ENCODE peak calls at places on chromosomes 11 and 22, in eight cellular contexts. One of them, this sample, is unnamed.

GRCh38 chr22:31206896-31207687 is 5.0 kb upstream of the LIMK2 start:
- DNase-seq in nucleus accumbens: peak; percentile 11
- DNase-seq in T-helper 2 cell: no peak
- DNase-seq in epithelial cell of prostate: peak; percentile 77
- DNase-seq in NCI-H1694: no peak
- DNase-seq in activated CD4-positive, alpha-beta T cell treated with anti-CD3 and anti-CD28 coated beads, Interleukin-2, amount 50 U/mL, for 24 hours: no peak
- DNase-seq in AG04450: no peak
- DNase-seq in MV-4-11: no peak
- DNase-seq in this sample: peak; percentile 54

GRCh38 chr11:1548221-1549070 is 23.6 kb downstream of the DUSP8 start:
- DNase-seq in nucleus accumbens: peak; percentile 49
- DNase-seq in T-helper 2 cell: no peak
- DNase-seq in epithelial cell of prostate: no peak
- DNase-seq in NCI-H1694: no peak
- DNase-seq in activated CD4-positive, alpha-beta T cell treated with anti-CD3 and anti-CD28 coated beads, Interleukin-2, amount 50 U/mL, for 24 hours: no peak
- DNase-seq in AG04450: no peak
- DNase-seq in MV-4-11: peak; percentile 67
- DNase-seq in this sample: no peak

GRCh38 chr11:101487775-101488174 is 96.0 kb downstream of the TRPC6 start:
- DNase-seq in nucleus accumbens: no peak
- DNase-seq in T-helper 2 cell: no peak
- DNase-seq in epithelial cell of prostate: no peak
- DNase-seq in NCI-H1694: no peak
- DNase-seq in activated CD4-positive, alpha-beta T cell treated with anti-CD3 and anti-CD28 coated beads, Interleukin-2, amount 50 U/mL, for 24 hours: no peak
- DNase-seq in AG04450: peak; percentile 27
- DNase-seq in MV-4-11: no peak
- DNase-seq in this sample: no peak

GRCh38 chr11:115159122-115159665 is 345.0 kb downstream of the CADM1 start:
- DNase-seq in nucleus accumbens: no peak
- DNase-seq in T-helper 2 cell: no peak
- DNase-seq in epithelial cell of prostate: no peak
- DNase-seq in NCI-H1694: peak; percentile 9
- DNase-seq in activated CD4-positive, alpha-beta T cell treated with anti-CD3 and anti-CD28 coated beads, Interleukin-2, amount 50 U/mL, for 24 hours: no peak
- DNase-seq in AG04450: no peak
- DNase-seq in MV-4-11: no peak
- DNase-seq in this sample: no peak

GRCh38 chr11:62128835-62129234 is 5.0 kb downstream of the INCENP start:
- DNase-seq in nucleus accumbens: no peak
- DNase-seq in T-helper 2 cell: no peak
- DNase-seq in epithelial cell of prostate: no peak
- DNase-seq in NCI-H1694: no peak
- DNase-seq in activated CD4-positive, alpha-beta T cell treated with anti-CD3 and anti-CD28 coated beads, Interleukin-2, amount 50 U/mL, for 24 hours: no peak
- DNase-seq in AG04450: no peak
- DNase-seq in MV-4-11: no peak
- DNase-seq in this sample: no peak

GRCh38 chr11:8566613-8567210 is 27.3 kb downstream of the STK33 start:
- DNase-seq in nucleus accumbens: no peak
- DNase-seq in T-helper 2 cell: no peak
- DNase-seq in epithelial cell of prostate: no peak
- DNase-seq in NCI-H1694: peak; percentile 84
- DNase-seq in activated CD4-positive, alpha-beta T cell treated with anti-CD3 and anti-CD28 coated beads, Interleukin-2, amount 50 U/mL, for 24 hours: peak; percentile 0
- DNase-seq in AG04450: no peak
- DNase-seq in MV-4-11: peak; percentile 36
- DNase-seq in this sample: peak; percentile 26

GRCh38 chr11:109785714-109786113 is 307.5 kb upstream of the ZC3H12C start:
- DNase-seq in nucleus accumbens: no peak
- DNase-seq in T-helper 2 cell: no peak
- DNase-seq in epithelial cell of prostate: peak; percentile 2
- DNase-seq in NCI-H1694: no peak
- DNase-seq in activated CD4-positive, alpha-beta T cell treated with anti-CD3 and anti-CD28 coated beads, Interleukin-2, amount 50 U/mL, for 24 hours: no peak
- DNase-seq in AG04450: no peak
- DNase-seq in MV-4-11: peak; percentile 40
- DNase-seq in this sample: no peak

GRCh38 chr22:41417622-41418390 is 28.8 kb downstream of the TOB2 start:
- DNase-seq in nucleus accumbens: peak; percentile 96
- DNase-seq in T-helper 2 cell: no peak
- DNase-seq in epithelial cell of prostate: no peak
- DNase-seq in NCI-H1694: no peak
- DNase-seq in activated CD4-positive, alpha-beta T cell treated with anti-CD3 and anti-CD28 coated beads, Interleukin-2, amount 50 U/mL, for 24 hours: no peak
- DNase-seq in AG04450: no peak
- DNase-seq in MV-4-11: no peak
- DNase-seq in this sample: no peak

GRCh38 chr22:36419177-36419911 is 31.6 kb upstream of the MYH9 start:
- DNase-seq in nucleus accumbens: no peak
- DNase-seq in T-helper 2 cell: no peak
- DNase-seq in epithelial cell of prostate: no peak
- DNase-seq in NCI-H1694: no peak
- DNase-seq in activated CD4-positive, alpha-beta T cell treated with anti-CD3 and anti-CD28 coated beads, Interleukin-2, amount 50 U/mL, for 24 hours: no peak
- DNase-seq in AG04450: peak; percentile 91
- DNase-seq in MV-4-11: peak; percentile 67
- DNase-seq in this sample: no peak

GRCh38 chr11:636511-637332 is at the start of gene DRD4:
- DNase-seq in nucleus accumbens: no peak
- DNase-seq in T-helper 2 cell: peak; percentile 5
- DNase-seq in epithelial cell of prostate: no peak
- DNase-seq in NCI-H1694: no peak
- DNase-seq in activated CD4-positive, alpha-beta T cell treated with anti-CD3 and anti-CD28 coated beads, Interleukin-2, amount 50 U/mL, for 24 hours: no peak
- DNase-seq in AG04450: no peak
- DNase-seq in MV-4-11: no peak
- DNase-seq in this sample: no peak

GRCh38 chr11:16924826-16925494 is 89.3 kb downstream of the PLEKHA7 start:
- DNase-seq in nucleus accumbens: peak; percentile 23
- DNase-seq in T-helper 2 cell: no peak
- DNase-seq in epithelial cell of prostate: peak; percentile 49
- DNase-seq in NCI-H1694: no peak
- DNase-seq in activated CD4-positive, alpha-beta T cell treated with anti-CD3 and anti-CD28 coated beads, Interleukin-2, amount 50 U/mL, for 24 hours: no peak
- DNase-seq in AG04450: no peak
- DNase-seq in MV-4-11: no peak
- DNase-seq in this sample: peak; percentile 63

GRCh38 chr11:13984616-13985474 is 22.3 kb downstream of the SPON1 start:
- DNase-seq in nucleus accumbens: no peak
- DNase-seq in T-helper 2 cell: no peak
- DNase-seq in epithelial cell of prostate: no peak
- DNase-seq in NCI-H1694: no peak
- DNase-seq in activated CD4-positive, alpha-beta T cell treated with anti-CD3 and anti-CD28 coated beads, Interleukin-2, amount 50 U/mL, for 24 hours: no peak
- DNase-seq in AG04450: peak; percentile 81
- DNase-seq in MV-4-11: no peak
- DNase-seq in this sample: no peak

GRCh38 chr11:57491371-57492061 is 24.0 kb downstream of the SLC43A1 start:
- DNase-seq in nucleus accumbens: no peak
- DNase-seq in T-helper 2 cell: no peak
- DNase-seq in epithelial cell of prostate: no peak
- DNase-seq in NCI-H1694: no peak
- DNase-seq in activated CD4-positive, alpha-beta T cell treated with anti-CD3 and anti-CD28 coated beads, Interleukin-2, amount 50 U/mL, for 24 hours: no peak
- DNase-seq in AG04450: no peak
- DNase-seq in MV-4-11: peak; percentile 47
- DNase-seq in this sample: no peak

GRCh38 chr11:62439785-62440602 is 21.2 kb downstream of the SCGB1A1 start:
- DNase-seq in nucleus accumbens: no peak
- DNase-seq in T-helper 2 cell: no peak
- DNase-seq in epithelial cell of prostate: no peak
- DNase-seq in NCI-H1694: no peak
- DNase-seq in activated CD4-positive, alpha-beta T cell treated with anti-CD3 and anti-CD28 coated beads, Interleukin-2, amount 50 U/mL, for 24 hours: no peak
- DNase-seq in AG04450: no peak
- DNase-seq in MV-4-11: peak; percentile 45
- DNase-seq in this sample: no peak

GRCh38 chr11:33376331-33377099 is 119.3 kb downstream of the HIPK3 start:
- DNase-seq in nucleus accumbens: no peak
- DNase-seq in T-helper 2 cell: no peak
- DNase-seq in epithelial cell of prostate: no peak
- DNase-seq in NCI-H1694: no peak
- DNase-seq in activated CD4-positive, alpha-beta T cell treated with anti-CD3 and anti-CD28 coated beads, Interleukin-2, amount 50 U/mL, for 24 hours: no peak
- DNase-seq in AG04450: no peak
- DNase-seq in MV-4-11: no peak
- DNase-seq in this sample: no peak

GRCh38 chr11:118027694-118028093 is 41.5 kb downstream of the IL10RA start:
- DNase-seq in nucleus accumbens: no peak
- DNase-seq in T-helper 2 cell: no peak
- DNase-seq in epithelial cell of prostate: no peak
- DNase-seq in NCI-H1694: no peak
- DNase-seq in activated CD4-positive, alpha-beta T cell treated with anti-CD3 and anti-CD28 coated beads, Interleukin-2, amount 50 U/mL, for 24 hours: no peak
- DNase-seq in AG04450: no peak
- DNase-seq in MV-4-11: no peak
- DNase-seq in this sample: no peak

GRCh38 chr11:69950120-69950519 is 128.0 kb upstream of the ANO1 start:
- DNase-seq in nucleus accumbens: no peak
- DNase-seq in T-helper 2 cell: no peak
- DNase-seq in epithelial cell of prostate: no peak
- DNase-seq in NCI-H1694: no peak
- DNase-seq in activated CD4-positive, alpha-beta T cell treated with anti-CD3 and anti-CD28 coated beads, Interleukin-2, amount 50 U/mL, for 24 hours: no peak
- DNase-seq in AG04450: no peak
- DNase-seq in MV-4-11: peak; percentile 3
- DNase-seq in this sample: no peak

GRCh38 chr11:14386895-14387480 is 28.0 kb upstream of the RRAS2 start:
- DNase-seq in nucleus accumbens: peak; percentile 83
- DNase-seq in T-helper 2 cell: no peak
- DNase-seq in epithelial cell of prostate: no peak
- DNase-seq in NCI-H1694: peak; percentile 37
- DNase-seq in activated CD4-positive, alpha-beta T cell treated with anti-CD3 and anti-CD28 coated beads, Interleukin-2, amount 50 U/mL, for 24 hours: no peak
- DNase-seq in AG04450: no peak
- DNase-seq in MV-4-11: no peak
- DNase-seq in this sample: no peak

GRCh38 chr11:36192723-36193619 is 96.3 kb downstream of the COMMD9 start:
- DNase-seq in nucleus accumbens: no peak
- DNase-seq in T-helper 2 cell: no peak
- DNase-seq in epithelial cell of prostate: no peak
- DNase-seq in NCI-H1694: no peak
- DNase-seq in activated CD4-positive, alpha-beta T cell treated with anti-CD3 and anti-CD28 coated beads, Interleukin-2, amount 50 U/mL, for 24 hours: no peak
- DNase-seq in AG04450: no peak
- DNase-seq in MV-4-11: no peak
- DNase-seq in this sample: no peak

GRCh38 chr22:24430431-24431308 is 3.3 kb downstream of the ADORA2A start:
- DNase-seq in nucleus accumbens: no peak
- DNase-seq in T-helper 2 cell: no peak
- DNase-seq in epithelial cell of prostate: no peak
- DNase-seq in NCI-H1694: no peak
- DNase-seq in activated CD4-positive, alpha-beta T cell treated with anti-CD3 and anti-CD28 coated beads, Interleukin-2, amount 50 U/mL, for 24 hours: no peak
- DNase-seq in AG04450: no peak
- DNase-seq in MV-4-11: no peak
- DNase-seq in this sample: no peak